ENCODE peak calls at places on chromosomes 3 and 15, in five cellular contexts. T, Y, H, N and X are unnamed samples.
A peak's percentile ranks its signal among the peaks of the same experiment; 100 is the strongest.

GRCh38 chr15:48458876-48459275 is 127.6 kb downstream of the DUT start:
- DNase-seq in H (no peak), N (no peak), T (no peak), Y (no peak), X (peak; percentile 33)

GRCh38 chr15:63372018-63372705 is 9.5 kb downstream of the CA12 start:
- DNase-seq in N (no peak), Y (peak; percentile 66), T (no peak), H (peak; percentile 98), X (peak; percentile 95)

GRCh38 chr3:12901631-12902045 is 60.3 kb upstream of the RPL32 start:
- DNase-seq in N (no peak), H (no peak), Y (peak; percentile 30), T (no peak), X (no peak)

GRCh38 chr3:122789585-122790273 is 3.9 kb downstream of the HSPBAP1 start:
- DNase-seq in H (no peak), Y (no peak), T (no peak), N (no peak), X (no peak)

GRCh38 chr15:50840520-50840919 is 68.0 kb upstream of the AP4E1 start:
- DNase-seq in Y (no peak), N (no peak), T (no peak), H (no peak), X (no peak)

GRCh38 chr15:25136119-25136518 is 181.3 kb downstream of the SNRPN start:
- DNase-seq in Y (no peak), H (peak; percentile 32), T (no peak), N (no peak), X (peak; percentile 11)

GRCh38 chr15:49060710-49061483 is 14.7 kb upstream of the SECISBP2L start:
- DNase-seq in Y (no peak), N (no peak), T (no peak), H (peak; percentile 56), X (peak; percentile 90)

GRCh38 chr15:99131441-99132023 is 26.7 kb downstream of the SYNM start:
- DNase-seq in N (no peak), H (no peak), Y (no peak), T (no peak), X (no peak)

GRCh38 chr3:139340784-139341183 is 3.0 kb upstream of the MRPS22 start:
- DNase-seq in H (no peak), N (no peak), Y (no peak), T (no peak), X (no peak)

GRCh38 chr15:29731865-29732264 is 90.4 kb downstream of the TJP1 start:
- DNase-seq in N (no peak), Y (no peak), H (no peak), T (no peak), X (no peak)

GRCh38 chr15:40340038-40340739 is 550 bp downstream of the CCDC9B start:
- DNase-seq in Y (peak; percentile 95), H (peak; percentile 82), T (no peak), N (peak; percentile 84), X (peak; percentile 58)

GRCh38 chr3:142896201-142896755 is 7.4 kb upstream of the PCOLCE2 start:
- DNase-seq in N (no peak), H (peak; percentile 35), Y (no peak), T (no peak), X (peak; percentile 56)

GRCh38 chr3:194251461-194251860 is 99.7 kb downstream of the CPN2 start:
- DNase-seq in Y (no peak), H (no peak), N (no peak), T (no peak), X (no peak)

GRCh38 chr15:90986790-90987507 is 7.4 kb downstream of the PRC1 start:
- DNase-seq in Y (no peak), T (no peak), N (no peak), H (no peak), X (no peak)

GRCh38 chr3:140375002-140375401 is 302.9 kb upstream of the TRIM42 start:
- DNase-seq in H (no peak), T (no peak), N (no peak), Y (no peak), X (no peak)

GRCh38 chr15:60620707-60621106 is 141.8 kb upstream of the ICE2 start:
- DNase-seq in N (no peak), Y (peak; percentile 76), T (no peak), H (peak; percentile 40), X (peak; percentile 85)

GRCh38 chr15:65940618-65940909 is 71.3 kb downstream of the RAB11A start:
- DNase-seq in H (peak; percentile 16), N (no peak), Y (no peak), T (no peak), X (peak; percentile 55)

GRCh38 chr3:109137766-109138165 is 1.2 kb downstream of the C3orf85 start:
- DNase-seq in N (no peak), T (no peak), H (no peak), Y (no peak), X (no peak)

GRCh38 chr15:66524801-66525200 is 19.7 kb downstream of the ZWILCH start:
- DNase-seq in H (no peak), T (no peak), N (no peak), Y (no peak), X (no peak)

GRCh38 chr15:29711531-29711930 is 110.7 kb downstream of the TJP1 start:
- DNase-seq in T (no peak), Y (no peak), N (no peak), H (no peak), X (no peak)

GRCh38 chr3:137692803-137693431 is 71.2 kb upstream of the SOX14 start:
- DNase-seq in N (no peak), Y (no peak), T (no peak), H (no peak), X (no peak)